ENCODE peak calls at places on chromosomes 5 and 9, in four cellular contexts. X is GM13977, T is T-helper 1 cell, D is DMS53. U is an unnamed sample.

GRCh38 chr5:36242534-36243144 is 914 bp upstream of the NADK2 start:
- DNase-seq in X (peak), T (no peak), D (peak), U (no peak)

GRCh38 chr5:159449925-159450324 is 119.6 kb upstream of the IL12B start:
- DNase-seq in X (no peak), T (no peak), D (no peak), U (no peak)

GRCh38 chr9:127968717-127969383 is 11.9 kb downstream of the EEIG1 start:
- DNase-seq in D (no peak), X (no peak), T (no peak), U (no peak)

GRCh38 chr9:19470981-19471650 is 62.3 kb downstream of the ACER2 start:
- DNase-seq in D (no peak), X (no peak), T (no peak), U (no peak)

GRCh38 chr9:81849631-81850259 is 78.5 kb upstream of the SPATA31D4 start:
- DNase-seq in D (no peak), X (no peak), T (no peak), U (no peak)

GRCh38 chr9:108367188-108367587 is 488.6 kb downstream of the ACTL7B start:
- DNase-seq in D (no peak), X (no peak), T (no peak), U (no peak)

GRCh38 chr5:73957397-73958001 is 331.5 kb downstream of the ARHGEF28 start:
- DNase-seq in D (no peak), T (no peak), X (no peak), U (no peak)

GRCh38 chr5:42689391-42689790 is 67.2 kb upstream of the CCDC152 start:
- DNase-seq in T (no peak), X (no peak), D (no peak), U (no peak)

GRCh38 chr5:65142511-65143011 is 339.2 kb downstream of the ADAMTS6 start:
- DNase-seq in T (no peak), D (no peak), X (no peak), U (no peak)

GRCh38 chr9:78989031-78989658 is 582.6 kb upstream of the TLE4 start:
- DNase-seq in X (no peak), D (no peak), T (no peak), U (no peak)

GRCh38 chr9:16721972-16722371 is 148.5 kb downstream of the BNC2 start:
- DNase-seq in X (no peak), D (no peak), T (no peak), U (no peak)

GRCh38 chr5:33649801-33650482 is 209.2 kb downstream of the TARS1 start:
- DNase-seq in T (no peak), X (no peak), D (no peak), U (no peak)

GRCh38 chr9:128825923-128826702 is 3.5 kb downstream of the SPOUT1 start:
- DNase-seq in D (peak), T (no peak), X (no peak), U (no peak)

GRCh38 chr9:100112677-100113336 is 13.8 kb downstream of the INVS start:
- DNase-seq in X (no peak), D (no peak), T (no peak), U (no peak)